ENCODE peak calls at places on chromosomes 16 and 17, in seven cellular contexts. G, N, J, S, C, B and X are unnamed samples.

GRCh38 chr17:20223808-20224328 is 214.7 kb downstream of the SPECC1 start:
- DNase-seq in C (peak; percentile 1), J (no peak), N (no peak), G (no peak), B (no peak), S (no peak), X (no peak)

GRCh38 chr17:83064021-83064731 is 15.2 kb upstream of the METRNL start:
- DNase-seq in S (no peak), N (no peak), G (peak; percentile 84), J (no peak), C (no peak), B (no peak), X (no peak)

GRCh38 chr16:55576369-55576768 is 9.9 kb downstream of the CAPNS2 start:
- DNase-seq in S (no peak), C (peak; percentile 43), J (no peak), G (no peak), B (no peak), N (no peak), X (no peak)

GRCh38 chr17:4503283-4504005 is 4.8 kb downstream of the SPNS2 start:
- DNase-seq in N (no peak), B (no peak), G (no peak), S (no peak), C (no peak), J (no peak), X (no peak)

GRCh38 chr16:3607634-3608033 is 3.8 kb downstream of the SLX4 start:
- DNase-seq in C (no peak), G (no peak), B (no peak), N (no peak), S (no peak), J (no peak), X (no peak)

GRCh38 chr17:17693253-17693954 is 12.1 kb downstream of the RAI1 start:
- DNase-seq in C (no peak), J (no peak), N (peak; percentile 33), B (no peak), S (peak; percentile 87), G (no peak), X (peak; percentile 26)

GRCh38 chr16:81313731-81314602 is 795 bp upstream of the GAN start:
- DNase-seq in B (peak; percentile 1), N (no peak), C (peak; percentile 18), G (no peak), S (peak; percentile 0), J (no peak), X (no peak)

GRCh38 chr16:20660325-20660724 is 37.2 kb downstream of the ACSM1 start:
- DNase-seq in C (no peak), S (no peak), J (no peak), B (no peak), N (no peak), G (no peak), X (no peak)

GRCh38 chr17:20170085-20170484 is 160.9 kb downstream of the SPECC1 start:
- DNase-seq in N (no peak), B (no peak), C (no peak), S (no peak), J (no peak), G (peak; percentile 36), X (no peak)

GRCh38 chr17:27618417-27618816 is 12.6 kb upstream of the LGALS9 start:
- DNase-seq in N (no peak), J (no peak), B (no peak), S (no peak), G (no peak), C (no peak), X (no peak)

GRCh38 chr17:3683054-3683511 is 12.9 kb downstream of the P2RX5 start:
- DNase-seq in S (no peak), N (no peak), G (no peak), J (peak; percentile 88), C (no peak), B (peak; percentile 46), X (no peak)

GRCh38 chr16:57690782-57691471 is 3.7 kb upstream of the DRC7 start:
- DNase-seq in S (no peak), J (no peak), G (peak; percentile 56), B (no peak), N (no peak), C (peak; percentile 12), X (no peak)

GRCh38 chr16:25006504-25007055 is 8.6 kb downstream of the ARHGAP17 start:
- DNase-seq in C (peak; percentile 80), B (no peak), S (no peak), G (no peak), N (no peak), J (no peak), X (no peak)

GRCh38 chr16:28897826-28898225 is 19.5 kb downstream of the ATP2A1 start:
- DNase-seq in B (no peak), N (no peak), C (no peak), J (no peak), G (no peak), S (no peak), X (no peak)

GRCh38 chr17:49637050-49637449 is 40.8 kb downstream of the SPOP start:
- DNase-seq in C (peak; percentile 49), J (no peak), N (no peak), G (no peak), S (no peak), B (no peak), X (no peak)

GRCh38 chr16:16075463-16076399 is 126.3 kb downstream of the ABCC1 start:
- DNase-seq in J (no peak), C (no peak), B (no peak), S (no peak), G (peak; percentile 90), N (peak; percentile 55), X (no peak)

GRCh38 chr17:42067371-42068180 is 17.2 kb upstream of the C17orf113 start:
- DNase-seq in G (peak; percentile 95), J (peak; percentile 79), N (peak; percentile 12), B (peak; percentile 71), C (peak; percentile 44), S (peak; percentile 34), X (peak; percentile 21)

GRCh38 chr16:8751481-8752311 is 45.7 kb downstream of the TMEM186 start:
- DNase-seq in G (no peak), N (peak; percentile 62), B (no peak), S (no peak), J (no peak), C (peak; percentile 70), X (no peak)

GRCh38 chr17:5757306-5757907 is 173.1 kb upstream of the NLRP1 start:
- DNase-seq in C (no peak), G (peak; percentile 31), N (no peak), S (no peak), J (no peak), B (no peak), X (no peak)

GRCh38 chr16:11871193-11871592 is 19.9 kb upstream of the RSL1D1 start:
- DNase-seq in N (no peak), B (no peak), G (no peak), J (no peak), S (no peak), C (peak; percentile 55), X (peak; percentile 44)

GRCh38 chr16:81545470-81546175 is 101.0 kb downstream of the CMIP start:
- DNase-seq in S (no peak), B (no peak), G (no peak), J (no peak), C (no peak), N (no peak), X (no peak)

GRCh38 chr16:27983244-27983643 is 80.3 kb downstream of the GSG1L start:
- DNase-seq in G (no peak), C (no peak), J (no peak), N (no peak), B (no peak), S (no peak), X (no peak)

GRCh38 chr17:80968602-80969029 is 23.0 kb upstream of the CHMP6 start:
- DNase-seq in N (no peak), B (no peak), G (no peak), J (no peak), C (peak; percentile 51), S (no peak), X (peak; percentile 55)

GRCh38 chr16:2088192-2088631 is 40.4 kb downstream of the TSC2 start:
- DNase-seq in C (no peak), S (no peak), G (no peak), J (no peak), B (no peak), N (no peak), X (no peak)

GRCh38 chr16:4882261-4882632 is 35.0 kb downstream of the UBN1 start:
- DNase-seq in S (no peak), G (no peak), B (no peak), C (peak; percentile 46), J (no peak), N (no peak), X (peak; percentile 15)

GRCh38 chr17:17055286-17056166 is 13.3 kb downstream of the MPRIP start:
- DNase-seq in J (no peak), N (no peak), B (no peak), C (no peak), S (no peak), G (peak; percentile 87), X (no peak)

GRCh38 chr17:50114849-50115357 is 15.1 kb downstream of the SAMD14 start:
- DNase-seq in C (peak; percentile 78), S (peak; percentile 59), G (no peak), J (peak; percentile 81), B (no peak), N (peak; percentile 36), X (peak; percentile 41)

GRCh38 chr17:75181608-75182318 is 996 bp downstream of the SUMO2 start:
- DNase-seq in C (no peak), G (peak; percentile 88), J (peak; percentile 45), N (no peak), B (peak; percentile 48), S (no peak), X (no peak)

GRCh38 chr16:50584033-50584722 is 36.0 kb downstream of the NKD1 start:
- DNase-seq in N (no peak), B (no peak), C (no peak), S (no peak), G (no peak), J (peak; percentile 54), X (no peak)

GRCh38 chr16:80993293-80993691 is 13.4 kb downstream of the CMC2 start:
- DNase-seq in J (no peak), B (no peak), N (peak; percentile 64), G (no peak), C (peak; percentile 98), S (no peak), X (no peak)

GRCh38 chr17:39926588-39927100 is 757 bp downstream of the ORMDL3 start:
- DNase-seq in N (no peak), G (no peak), C (peak; percentile 59), S (no peak), J (peak; percentile 59), B (peak; percentile 39), X (peak; percentile 18)

GRCh38 chr16:64638804-64639203 is 483.1 kb downstream of the CDH11 start:
- DNase-seq in J (no peak), G (no peak), B (no peak), S (no peak), N (no peak), C (no peak), X (no peak)